ENCODE peak calls at places on chromosomes 3 and 15, in five cellular contexts. B, G, Q, X and J are unnamed samples.

GRCh38 chr15:56552668-56553067 is 87.7 kb upstream of the MNS1 start:
- DNase-seq in B (no peak), G (no peak), Q (no peak), X (no peak), J (no peak)

GRCh38 chr3:9600597-9600996 is 47.0 kb upstream of the LHFPL4 start:
- DNase-seq in B (no peak), G (no peak), Q (peak; percentile 19), X (peak; percentile 60), J (no peak)

GRCh38 chr15:39852237-39852636 is 67.8 kb downstream of the GPR176 start:
- DNase-seq in B (no peak), G (no peak), Q (no peak), X (no peak), J (no peak)

GRCh38 chr15:65869954-65870871 is 922 bp downstream of the RAB11A start:
- DNase-seq in B (no peak), G (peak; percentile 68), Q (peak; percentile 26), X (peak; percentile 61), J (no peak)

GRCh38 chr3:23553353-23553752 is 252.4 kb upstream of the UBE2E1 start:
- DNase-seq in B (no peak), G (no peak), Q (no peak), X (no peak), J (no peak)

GRCh38 chr3:30289324-30289723 is 317.1 kb upstream of the TGFBR2 start:
- DNase-seq in B (no peak), G (peak; percentile 35), Q (no peak), X (no peak), J (no peak)

GRCh38 chr15:22873204-22873701 is 34.8 kb downstream of the NIPA2 start:
- DNase-seq in B (no peak), G (peak; percentile 83), Q (no peak), X (no peak), J (no peak)

GRCh38 chr3:157333551-157333991 is 103.1 kb upstream of the PTX3 start:
- DNase-seq in B (no peak), G (peak; percentile 57), Q (no peak), X (no peak), J (no peak)

GRCh38 chr3:127672429-127673190 is at the start of gene ABTB1:
- DNase-seq in B (peak; percentile 77), G (peak; percentile 65), Q (peak; percentile 89), X (peak; percentile 90), J (peak; percentile 79)

GRCh38 chr3:42751609-42752008 is 21.4 kb downstream of the CCDC13 start:
- DNase-seq in B (no peak), G (no peak), Q (no peak), X (no peak), J (no peak)